ENCODE peak calls at places on chromosomes 5 and 9, in eight cellular contexts. H, Z, F, S, T, O, W and C are unnamed samples.

GRCh38 chr9:101028346-101029299 is at the start of gene PLPPR1:
- DNase-seq in H (no peak), Z (peak; percentile 89), F (peak; percentile 58), S (no peak), T (no peak), O (no peak), W (peak; percentile 78), C (no peak)

GRCh38 chr5:55308254-55308836 is 556 bp downstream of the MTREX start:
- DNase-seq in H (no peak), Z (no peak), F (no peak), S (peak; percentile 3), T (no peak), O (no peak), W (peak; percentile 25), C (no peak)

GRCh38 chr9:116212986-116213672 is 59.5 kb downstream of the PAPPA start:
- DNase-seq in H (no peak), Z (no peak), F (no peak), S (no peak), T (no peak), O (no peak), W (no peak), C (no peak)

GRCh38 chr5:173231381-173231766 is 3.6 kb downstream of the NKX2-5 start:
- DNase-seq in H (no peak), Z (peak; percentile 32), F (peak; percentile 27), S (no peak), T (no peak), O (no peak), W (no peak), C (no peak)

GRCh38 chr9:123320814-123321213 is 35.2 kb upstream of the CRB2 start:
- DNase-seq in H (no peak), Z (no peak), F (no peak), S (no peak), T (no peak), O (no peak), W (no peak), C (no peak)

GRCh38 chr9:124267271-124267807 is 9.6 kb downstream of the NEK6 start:
- DNase-seq in H (peak; percentile 88), Z (no peak), F (peak; percentile 61), S (peak; percentile 90), T (no peak), O (no peak), W (no peak), C (peak; percentile 85)

GRCh38 chr5:90968319-90968718 is 409.7 kb downstream of the ADGRV1 start:
- DNase-seq in H (no peak), Z (no peak), F (no peak), S (no peak), T (no peak), O (no peak), W (no peak), C (no peak)

GRCh38 chr9:106916491-106917235 is 53.7 kb downstream of the ZNF462 start:
- DNase-seq in H (peak; percentile 96), Z (peak; percentile 42), F (peak; percentile 85), S (no peak), T (no peak), O (no peak), W (peak; percentile 72), C (no peak)

GRCh38 chr5:92769986-92770385 is 811.0 kb downstream of the NR2F1-AS1 start:
- DNase-seq in H (no peak), Z (no peak), F (no peak), S (no peak), T (no peak), O (no peak), W (no peak), C (no peak)

GRCh38 chr9:104107799-104108198 is 13.7 kb downstream of the SMC2 start:
- DNase-seq in H (no peak), Z (no peak), F (no peak), S (no peak), T (no peak), O (no peak), W (no peak), C (no peak)

GRCh38 chr9:27125936-27126335 is 16.9 kb downstream of the TEK start:
- DNase-seq in H (peak; percentile 43), Z (no peak), F (no peak), S (no peak), T (no peak), O (no peak), W (no peak), C (no peak)

GRCh38 chr5:115657883-115658233 is 32.0 kb upstream of the TMED7 start:
- DNase-seq in H (peak; percentile 85), Z (no peak), F (no peak), S (no peak), T (no peak), O (no peak), W (no peak), C (no peak)

GRCh38 chr5:36756089-36756488 is 120.5 kb upstream of the NIPBL start:
- DNase-seq in H (no peak), Z (no peak), F (peak; percentile 53), S (no peak), T (no peak), O (no peak), W (no peak), C (no peak)

GRCh38 chr5:166073921-166074838 is 2217.3 kb upstream of the WWC1 start:
- DNase-seq in H (no peak), Z (no peak), F (no peak), S (no peak), T (no peak), O (no peak), W (no peak), C (no peak)

GRCh38 chr5:170307575-170308465 is 10.2 kb upstream of the LCP2 start:
- DNase-seq in H (peak; percentile 28), Z (peak; percentile 62), F (peak; percentile 78), S (peak; percentile 90), T (no peak), O (peak; percentile 90), W (peak; percentile 77), C (peak; percentile 99)

GRCh38 chr5:37773809-37774208 is 66.0 kb downstream of the GDNF start:
- DNase-seq in H (no peak), Z (no peak), F (no peak), S (no peak), T (no peak), O (no peak), W (no peak), C (no peak)

GRCh38 chr5:37776826-37777225 is 63.0 kb downstream of the GDNF start:
- DNase-seq in H (no peak), Z (no peak), F (no peak), S (no peak), T (peak; percentile 80), O (no peak), W (no peak), C (no peak)

GRCh38 chr5:37777472-37778135 is 62.2 kb downstream of the GDNF start:
- DNase-seq in H (no peak), Z (no peak), F (no peak), S (peak; percentile 70), T (no peak), O (no peak), W (no peak), C (no peak)

GRCh38 chr5:37772255-37772654 is 67.6 kb downstream of the GDNF start:
- DNase-seq in H (no peak), Z (no peak), F (no peak), S (no peak), T (no peak), O (no peak), W (no peak), C (no peak)

DNA sequence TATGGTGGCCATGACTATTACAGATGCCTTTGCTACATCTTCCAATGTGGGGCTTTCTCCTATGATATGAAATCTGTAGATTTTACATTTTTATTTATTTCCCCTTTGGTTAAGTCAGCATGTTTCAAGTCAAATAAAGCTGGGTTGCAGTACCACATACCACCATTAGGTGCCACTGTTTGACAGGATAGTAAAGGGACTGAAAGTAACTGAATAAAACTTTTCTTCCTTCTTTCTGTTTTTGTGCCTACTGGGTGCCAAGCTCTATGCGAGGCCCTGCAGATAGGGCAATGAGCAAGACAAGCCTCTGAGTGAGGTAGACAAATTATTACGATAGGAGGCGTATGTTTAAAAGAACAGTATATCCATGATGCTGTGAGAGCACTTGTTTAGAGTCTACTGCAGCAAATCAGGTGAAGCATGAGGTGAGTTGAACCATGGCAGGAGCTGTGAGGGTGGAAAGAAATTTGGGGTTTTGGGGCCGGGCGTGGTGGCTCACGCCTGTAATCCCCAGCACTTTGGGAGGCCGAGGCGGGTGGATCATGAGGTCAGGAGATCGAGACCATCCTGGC is 64.8 kb downstream of the GDNF start:
- DNase-seq in H (peak; percentile 74), Z (no peak), F (no peak), S (peak; percentile 33), T (no peak), O (no peak), W (peak; percentile 63), C (no peak)
- TF ChIP-seq CTCF in H (peak; percentile 93), Z (peak; percentile 56), F (peak; percentile 33), S (peak; percentile 47), T (peak; percentile 59), O (no peak), W (peak; percentile 32), C (peak; percentile 59)

GRCh38 chr9:82549174-82549821 is 513.6 kb downstream of the RASEF start:
- DNase-seq in H (no peak), Z (no peak), F (no peak), S (no peak), T (no peak), O (no peak), W (no peak), C (no peak)
- TF ChIP-seq CTCF in H (no peak), Z (no peak), F (no peak), S (no peak), T (no peak), O (no peak), W (no peak), C (no peak)

GRCh38 chr5:148290271-148291195 is 21.7 kb upstream of the SPINK7 start:
- DNase-seq in H (peak; percentile 66), Z (peak; percentile 59), F (no peak), S (no peak), T (no peak), O (no peak), W (no peak), C (no peak)
- TF ChIP-seq CTCF in H (peak; percentile 92), Z (peak; percentile 52), F (no peak), S (peak; percentile 16), T (peak; percentile 11), O (no peak), W (peak; percentile 9), C (peak; percentile 12)

GRCh38 chr9:136761545-136761981 is 2.8 kb downstream of the LCN15 start:
- DNase-seq in H (no peak), Z (no peak), F (no peak), S (no peak), T (no peak), O (no peak), W (no peak), C (no peak)
- TF ChIP-seq CTCF in H (no peak), Z (no peak), F (no peak), S (no peak), T (no peak), O (no peak), W (no peak), C (no peak)

GRCh38 chr9:133429641-133430161 is 7.5 kb downstream of the ADAMTS13 start:
- DNase-seq in H (no peak), Z (peak; percentile 60), F (peak; percentile 65), S (no peak), T (no peak), O (no peak), W (peak; percentile 38), C (no peak)
- TF ChIP-seq CTCF in H (peak; percentile 13), Z (peak; percentile 45), F (peak; percentile 12), S (no peak), T (peak; percentile 22), O (no peak), W (no peak), C (no peak)

GRCh38 chr5:100505984-100506670 is 29.0 kb upstream of the FAM174A start:
- DNase-seq in H (peak; percentile 95), Z (no peak), F (no peak), S (no peak), T (peak; percentile 24), O (no peak), W (no peak), C (no peak)
- TF ChIP-seq CTCF in H (no peak), Z (peak; percentile 9), F (no peak), S (no peak), T (no peak), O (no peak), W (no peak), C (no peak)

GRCh38 chr5:141234109-141234508 is 11.0 kb downstream of the PCDHB14 start:
- DNase-seq in H (no peak), Z (no peak), F (no peak), S (no peak), T (no peak), O (no peak), W (peak; percentile 70), C (no peak)
- TF ChIP-seq CTCF in H (no peak), Z (peak; percentile 12), F (no peak), S (no peak), T (peak; percentile 5), O (no peak), W (peak; percentile 65), C (no peak)